ENCODE peak calls at places on chromosomes 6 and 20, in seven cellular contexts. Q is HCT116, K is stomach, O is sigmoid colon, S is prostate gland, J is K562, F is HepG2. G is an unnamed sample.

GRCh38 chr6:105952762-105953700 is 133.1 kb upstream of the PRDM1 start:
- DNase-seq in Q (no peak), K (no peak), O (no peak), S (no peak), J (no peak), F (no peak), G (no peak)

GRCh38 chr6:20873425-20874190 is 339.4 kb downstream of the CDKAL1 start:
- DNase-seq in Q (no peak), K (no peak), O (no peak), S (no peak), J (no peak), F (no peak), G (no peak)

GRCh38 chr6:149389509-149390297 is 10.4 kb upstream of the SUMO4 start:
- DNase-seq in Q (no peak), K (no peak), O (no peak), S (no peak), J (no peak), F (no peak), G (no peak)

GRCh38 chr20:51660741-51661608 is 107.2 kb downstream of the ATP9A start:
- DNase-seq in Q (peak; percentile 23), K (no peak), O (no peak), S (no peak), J (no peak), F (no peak), G (peak; percentile 11)

GRCh38 chr6:137589067-137589848 is 95.1 kb upstream of the OLIG3 start:
- DNase-seq in Q (peak; percentile 57), K (peak; percentile 52), O (no peak), S (peak; percentile 56), J (peak; percentile 65), F (peak; percentile 92), G (no peak)

GRCh38 chr20:2984956-2985661 is 58.3 kb upstream of the GNRH2 start:
- DNase-seq in Q (no peak), K (no peak), O (no peak), S (no peak), J (peak; percentile 13), F (no peak), G (no peak)

GRCh38 chr6:80182291-80182690 is 75.8 kb downstream of the BCKDHB start:
- DNase-seq in Q (no peak), K (no peak), O (no peak), S (no peak), J (no peak), F (no peak), G (no peak)

GRCh38 chr6:54053893-54054391 is 57.3 kb upstream of the MLIP start:
- DNase-seq in Q (peak; percentile 48), K (no peak), O (no peak), S (peak; percentile 28), J (no peak), F (no peak), G (no peak)

GRCh38 chr6:130033999-130034814 is 15.8 kb downstream of the L3MBTL3 start:
- DNase-seq in Q (peak; percentile 79), K (no peak), O (no peak), S (no peak), J (peak; percentile 45), F (no peak), G (no peak)

GRCh38 chr6:2839195-2839981 is 2.3 kb downstream of the SERPINB1 start:
- DNase-seq in Q (peak; percentile 79), K (peak; percentile 48), O (no peak), S (no peak), J (no peak), F (peak; percentile 98), G (no peak)
- H3K4me1 ChIP-seq in Q (peaks cover 50% of the 10 kb centered on the region), K (peaks cover 41% of the 10 kb centered on the region), O (peaks cover 34% of the 10 kb centered on the region), S (peaks cover 7% of the 10 kb centered on the region), J (peaks cover 27% of the 10 kb centered on the region), F (peaks cover 62% of the 10 kb centered on the region), G (peaks cover 22% of the 10 kb centered on the region)

GRCh38 chr6:72553531-72554202 is 68.2 kb upstream of the KCNQ5 start:
- DNase-seq in Q (no peak), K (no peak), O (no peak), S (no peak), J (peak; percentile 64), F (no peak), G (no peak)
- TF ChIP-seq POLR2AphosphoS5 in Q (no peak), K (no peak), O (no peak), S (no peak), J (no peak), F (no peak), G (no peak)

DNA sequence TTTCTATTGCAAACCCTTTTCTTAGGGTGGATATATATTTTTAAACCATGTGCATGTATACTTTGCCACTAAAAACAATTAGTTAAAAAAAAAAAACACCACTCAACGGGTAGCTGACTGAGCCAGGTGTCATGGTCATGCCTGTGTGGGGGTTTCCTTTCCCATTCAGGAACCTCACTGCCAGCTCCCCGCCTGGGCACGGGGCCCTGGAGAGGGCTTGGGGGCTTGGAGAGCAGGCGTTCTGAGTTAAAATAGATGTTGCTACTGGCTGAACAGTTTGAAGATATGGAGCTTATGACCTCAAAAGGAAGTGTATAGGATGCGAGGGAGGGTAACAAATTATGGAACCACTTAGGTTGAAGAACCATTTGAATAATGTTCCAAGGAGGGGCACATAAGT is 9.8 kb downstream of the STX16 start:
- DNase-seq in Q (no peak), K (no peak), O (no peak), S (no peak), J (no peak), F (no peak), G (no peak)
- H3K4me1 ChIP-seq in Q (no peaks in the 10 kb centered on the region), K (peaks cover 20% of the 10 kb centered on the region), O (peaks cover 19% of the 10 kb centered on the region), S (peaks cover 6% of the 10 kb centered on the region), J (no peaks in the 10 kb centered on the region), F (peaks cover 27% of the 10 kb centered on the region), G (peaks cover 60% of the 10 kb centered on the region)

DNA sequence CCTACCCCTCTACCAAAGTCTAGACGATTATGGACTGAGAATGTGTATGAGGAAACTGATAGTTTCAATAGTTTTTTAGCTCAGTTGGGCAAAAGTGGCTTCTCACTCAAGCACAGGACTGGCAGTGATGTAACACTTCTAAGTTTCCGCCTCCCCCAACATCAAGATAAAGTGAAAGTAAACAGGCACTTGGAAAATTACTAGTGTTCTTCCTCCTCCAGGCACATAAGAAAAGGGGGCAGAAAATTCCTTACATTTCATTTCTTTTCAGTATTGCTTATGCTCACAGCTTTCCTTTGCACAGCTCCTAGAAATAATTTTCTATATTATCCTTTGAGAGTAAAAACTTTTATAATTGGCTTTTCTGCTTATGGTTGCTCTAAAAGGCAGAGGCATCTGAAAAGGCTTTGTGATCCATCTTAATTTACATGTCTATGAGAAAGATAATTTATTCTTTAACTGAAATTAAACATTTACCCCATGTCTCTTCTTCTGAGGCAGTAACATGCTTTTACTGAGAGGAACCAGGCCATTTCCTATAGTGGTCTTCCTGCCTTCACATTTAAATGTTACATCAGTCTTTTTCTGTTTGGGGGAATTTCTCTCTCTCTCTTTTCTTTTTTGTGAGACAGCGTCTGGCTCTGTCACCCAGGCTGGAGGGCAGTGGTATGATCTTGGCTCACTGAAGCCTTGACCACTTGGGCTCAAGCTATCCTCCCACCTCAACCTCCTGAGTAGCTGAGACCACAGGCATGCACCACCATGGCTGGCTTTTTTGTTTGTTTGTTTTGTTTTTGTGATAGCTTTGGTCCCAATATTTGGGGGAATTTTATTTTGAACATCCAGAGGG is 65.0 kb upstream of the EEF1A1 start:
- DNase-seq in Q (peak; percentile 72), K (peak; percentile 44), O (no peak), S (peak; percentile 73), J (peak; percentile 81), F (peak; percentile 88), G (no peak)
- TF ChIP-seq POLR2AphosphoS5 in Q (peak; percentile 57), K (peak; percentile 74), O (peak; percentile 67), S (peak; percentile 82), J (peak; percentile 56), F (peak; percentile 42), G (peak; percentile 72)

DNA sequence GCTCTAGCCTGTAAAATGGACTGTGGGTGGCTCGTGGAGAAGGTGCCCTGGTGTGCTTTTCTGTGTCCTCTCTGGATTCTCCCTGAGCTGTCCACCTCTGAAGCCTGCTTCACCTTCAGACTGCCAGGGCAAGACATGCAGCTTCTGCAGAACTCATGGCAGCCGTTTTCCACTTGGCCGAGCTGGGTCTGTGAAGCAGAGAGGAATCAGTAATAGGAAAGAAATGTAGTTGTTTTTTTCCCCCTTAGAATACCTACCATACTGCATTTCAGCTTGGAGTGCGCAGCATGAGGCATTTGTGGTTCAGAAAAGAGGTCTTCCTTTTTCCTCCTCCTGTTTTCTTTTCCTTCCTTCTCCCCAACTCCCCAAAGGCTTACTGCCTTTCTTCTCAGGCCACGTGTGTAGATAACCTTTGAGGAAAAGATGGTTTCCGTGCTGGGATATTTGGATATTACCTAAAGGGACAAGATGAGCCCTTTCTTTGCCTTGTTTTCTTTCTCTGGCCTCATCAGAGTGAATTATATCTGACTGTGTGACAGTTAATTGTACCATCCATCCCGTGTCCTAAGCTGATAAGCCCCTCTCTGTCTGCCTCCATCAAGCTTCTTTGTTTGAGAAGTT is 39.4 kb downstream of the RREB1 start:
- DNase-seq in Q (no peak), K (no peak), O (no peak), S (no peak), J (peak; percentile 71), F (no peak), G (no peak)
- H3K4me1 ChIP-seq in Q (peaks cover 16% of the 10 kb centered on the region), K (peaks cover 62% of the 10 kb centered on the region), O (peaks cover 69% of the 10 kb centered on the region), S (peaks cover 21% of the 10 kb centered on the region), J (peaks cover 58% of the 10 kb centered on the region), F (peaks cover 100% of the 10 kb centered on the region), G (peaks cover 48% of the 10 kb centered on the region)

DNA sequence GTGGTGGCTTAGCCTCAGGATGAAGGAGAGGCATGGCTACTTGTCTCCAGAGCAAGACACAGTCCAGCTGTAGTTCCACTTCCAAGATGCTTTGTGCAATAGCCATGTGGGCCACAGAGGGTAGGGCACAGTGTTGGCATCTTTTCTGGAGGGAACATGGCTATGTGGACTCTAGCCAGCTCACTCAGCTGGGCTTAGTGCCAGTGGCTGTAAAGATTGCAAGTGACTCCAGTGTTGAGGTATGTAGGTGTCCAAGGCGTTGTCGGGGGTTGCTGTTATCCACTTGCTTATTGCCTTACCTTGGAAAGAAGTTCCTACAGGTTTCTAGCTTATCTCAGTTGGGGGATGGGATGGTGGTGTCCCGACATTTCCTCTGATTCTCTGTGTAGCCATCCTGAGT is 233.4 kb downstream of the CD109 start:
- DNase-seq in Q (peak; percentile 32), K (no peak), O (no peak), S (no peak), J (no peak), F (no peak), G (no peak)
- TF ChIP-seq POLR2AphosphoS5 in Q (no peak), K (no peak), O (no peak), S (no peak), J (no peak), F (no peak), G (no peak)